ENCODE peak calls at places on chromosomes 5 and 9, in ten cellular contexts. One of them, this sample, is unnamed.
A peak's percentile ranks its signal among the peaks of the same experiment; 100 is the strongest.

GRCh38 chr5:72586788-72587530 is 79.7 kb upstream of the ZNF366 start:
- DNase-seq in AG10803: peak; percentile 66
- DNase-seq in esophagus squamous epithelium: no peak
- DNase-seq in KG1: no peak
- DNase-seq in DMS79 treated with DMSO at 0.1 percent for 48 hours: no peak
- DNase-seq in fibroblast of mammary gland: no peak
- DNase-seq in GM12865: no peak
- DNase-seq in stimulated activated CD8-positive, alpha-beta memory T cell treated with anti-CD3 and anti-CD28 coated beads, Interleukin-7, amount 100 ng/mL, for 24 hours: no peak
- DNase-seq in fibroblast of the conjunctiva: no peak
- DNase-seq in dermis blood vessel endothelial cell: no peak
- DNase-seq in this sample: no peak

GRCh38 chr9:110093417-110093816 is 114.5 kb downstream of the C9orf152 start:
- DNase-seq in GM12865: no peak
- DNase-seq in stimulated activated CD8-positive, alpha-beta memory T cell treated with anti-CD3 and anti-CD28 coated beads, Interleukin-7, amount 100 ng/mL, for 24 hours: no peak
- DNase-seq in esophagus squamous epithelium: no peak
- DNase-seq in KG1: no peak
- DNase-seq in fibroblast of mammary gland: no peak
- DNase-seq in dermis blood vessel endothelial cell: no peak
- DNase-seq in AG10803: no peak
- DNase-seq in fibroblast of the conjunctiva: no peak
- DNase-seq in DMS79 treated with DMSO at 0.1 percent for 48 hours: no peak
- DNase-seq in this sample: no peak

GRCh38 chr9:22054076-22054475 is 45.0 kb upstream of the CDKN2B start:
- DNase-seq in stimulated activated CD8-positive, alpha-beta memory T cell treated with anti-CD3 and anti-CD28 coated beads, Interleukin-7, amount 100 ng/mL, for 24 hours: no peak
- DNase-seq in GM12865: no peak
- DNase-seq in dermis blood vessel endothelial cell: no peak
- DNase-seq in KG1: no peak
- DNase-seq in esophagus squamous epithelium: no peak
- DNase-seq in DMS79 treated with DMSO at 0.1 percent for 48 hours: no peak
- DNase-seq in fibroblast of the conjunctiva: no peak
- DNase-seq in AG10803: no peak
- DNase-seq in fibroblast of mammary gland: no peak
- DNase-seq in this sample: no peak

GRCh38 chr5:89729623-89730390 is 679.7 kb downstream of the CETN3 start:
- DNase-seq in AG10803: peak; percentile 3
- DNase-seq in fibroblast of the conjunctiva: no peak
- DNase-seq in KG1: no peak
- DNase-seq in DMS79 treated with DMSO at 0.1 percent for 48 hours: no peak
- DNase-seq in fibroblast of mammary gland: peak; percentile 7
- DNase-seq in GM12865: peak; percentile 31
- DNase-seq in stimulated activated CD8-positive, alpha-beta memory T cell treated with anti-CD3 and anti-CD28 coated beads, Interleukin-7, amount 100 ng/mL, for 24 hours: no peak
- DNase-seq in esophagus squamous epithelium: no peak
- DNase-seq in dermis blood vessel endothelial cell: no peak
- DNase-seq in this sample: peak; percentile 8

GRCh38 chr5:146084376-146084775 is 21.0 kb downstream of the PLAC8L1 start:
- DNase-seq in dermis blood vessel endothelial cell: no peak
- DNase-seq in KG1: no peak
- DNase-seq in stimulated activated CD8-positive, alpha-beta memory T cell treated with anti-CD3 and anti-CD28 coated beads, Interleukin-7, amount 100 ng/mL, for 24 hours: no peak
- DNase-seq in AG10803: no peak
- DNase-seq in GM12865: no peak
- DNase-seq in fibroblast of mammary gland: no peak
- DNase-seq in fibroblast of the conjunctiva: no peak
- DNase-seq in DMS79 treated with DMSO at 0.1 percent for 48 hours: no peak
- DNase-seq in esophagus squamous epithelium: no peak
- DNase-seq in this sample: no peak

GRCh38 chr9:86601697-86602096 is 247.5 kb upstream of the TUT7 start:
- DNase-seq in AG10803: no peak
- DNase-seq in stimulated activated CD8-positive, alpha-beta memory T cell treated with anti-CD3 and anti-CD28 coated beads, Interleukin-7, amount 100 ng/mL, for 24 hours: no peak
- DNase-seq in fibroblast of the conjunctiva: no peak
- DNase-seq in DMS79 treated with DMSO at 0.1 percent for 48 hours: no peak
- DNase-seq in KG1: no peak
- DNase-seq in GM12865: no peak
- DNase-seq in fibroblast of mammary gland: peak; percentile 27
- DNase-seq in esophagus squamous epithelium: no peak
- DNase-seq in dermis blood vessel endothelial cell: no peak
- DNase-seq in this sample: no peak

GRCh38 chr5:141349917-141350619 is at the start of gene PCDHGB1:
- DNase-seq in KG1: no peak
- DNase-seq in fibroblast of the conjunctiva: no peak
- DNase-seq in GM12865: peak; percentile 73
- DNase-seq in DMS79 treated with DMSO at 0.1 percent for 48 hours: no peak
- DNase-seq in esophagus squamous epithelium: no peak
- DNase-seq in AG10803: peak; percentile 69
- DNase-seq in stimulated activated CD8-positive, alpha-beta memory T cell treated with anti-CD3 and anti-CD28 coated beads, Interleukin-7, amount 100 ng/mL, for 24 hours: no peak
- DNase-seq in dermis blood vessel endothelial cell: peak; percentile 62
- DNase-seq in fibroblast of mammary gland: peak; percentile 60
- DNase-seq in this sample: peak; percentile 58

GRCh38 chr9:121744002-121744686 is 92.7 kb downstream of the DAB2IP start:
- DNase-seq in KG1: no peak
- DNase-seq in fibroblast of mammary gland: peak; percentile 45
- DNase-seq in DMS79 treated with DMSO at 0.1 percent for 48 hours: peak; percentile 9
- DNase-seq in dermis blood vessel endothelial cell: peak; percentile 70
- DNase-seq in stimulated activated CD8-positive, alpha-beta memory T cell treated with anti-CD3 and anti-CD28 coated beads, Interleukin-7, amount 100 ng/mL, for 24 hours: no peak
- DNase-seq in esophagus squamous epithelium: no peak
- DNase-seq in GM12865: peak; percentile 74
- DNase-seq in AG10803: peak; percentile 75
- DNase-seq in fibroblast of the conjunctiva: peak; percentile 23
- DNase-seq in this sample: peak; percentile 40

GRCh38 chr9:126700903-126701819 is 87.4 kb downstream of the LMX1B start:
- DNase-seq in GM12865: no peak
- DNase-seq in fibroblast of mammary gland: no peak
- DNase-seq in stimulated activated CD8-positive, alpha-beta memory T cell treated with anti-CD3 and anti-CD28 coated beads, Interleukin-7, amount 100 ng/mL, for 24 hours: no peak
- DNase-seq in KG1: no peak
- DNase-seq in esophagus squamous epithelium: no peak
- DNase-seq in AG10803: no peak
- DNase-seq in fibroblast of the conjunctiva: no peak
- DNase-seq in DMS79 treated with DMSO at 0.1 percent for 48 hours: no peak
- DNase-seq in dermis blood vessel endothelial cell: no peak
- DNase-seq in this sample: no peak

This sample was measured in MCF 10A.